ENCODE peak calls at places on chromosomes 2 and 18, in seven cellular contexts. One of them, this sample, is unnamed.

GRCh38 chr2:26612522-26613240 is 28.5 kb downstream of the CIB4 start:
- DNase-seq in mesenchymal stem cell: no peak
- DNase-seq in H9: no peak
- DNase-seq in neuronal stem cell: no peak
- DNase-seq in H1: no peak
- DNase-seq in trophoblast cell: peak
- DNase-seq in IMR-90: no peak
- DNase-seq in this sample: no peak

GRCh38 chr18:54938506-54938905 is 20.8 kb downstream of the CCDC68 start:
- DNase-seq in neuronal stem cell: no peak
- DNase-seq in IMR-90: no peak
- DNase-seq in H1: no peak
- DNase-seq in H9: no peak
- DNase-seq in trophoblast cell: no peak
- DNase-seq in mesenchymal stem cell: no peak
- DNase-seq in this sample: no peak

GRCh38 chr2:54941248-54941984 is 108.8 kb downstream of the RTN4 start:
- DNase-seq in neuronal stem cell: no peak
- DNase-seq in IMR-90: no peak
- DNase-seq in H1: no peak
- DNase-seq in H9: no peak
- DNase-seq in trophoblast cell: no peak
- DNase-seq in mesenchymal stem cell: no peak
- DNase-seq in this sample: no peak

GRCh38 chr2:221397179-221397578 is 174.9 kb downstream of the EPHA4 start:
- DNase-seq in H9: no peak
- DNase-seq in trophoblast cell: no peak
- DNase-seq in IMR-90: peak
- DNase-seq in neuronal stem cell: no peak
- DNase-seq in mesenchymal stem cell: no peak
- DNase-seq in H1: no peak
- DNase-seq in this sample: no peak

GRCh38 chr2:101809656-101810055 is 112.1 kb downstream of the MAP4K4 start:
- DNase-seq in IMR-90: peak
- DNase-seq in trophoblast cell: no peak
- DNase-seq in H9: no peak
- DNase-seq in mesenchymal stem cell: no peak
- DNase-seq in H1: no peak
- DNase-seq in neuronal stem cell: no peak
- DNase-seq in this sample: no peak

GRCh38 chr2:173998386-173998785 is 33.2 kb upstream of the SP3 start:
- DNase-seq in H9: no peak
- DNase-seq in IMR-90: no peak
- DNase-seq in mesenchymal stem cell: no peak
- DNase-seq in neuronal stem cell: no peak
- DNase-seq in H1: no peak
- DNase-seq in trophoblast cell: no peak
- DNase-seq in this sample: no peak

GRCh38 chr2:19802088-19802806 is 99.5 kb downstream of the TTC32 start:
- DNase-seq in neuronal stem cell: no peak
- DNase-seq in H1: no peak
- DNase-seq in mesenchymal stem cell: peak
- DNase-seq in trophoblast cell: no peak
- DNase-seq in IMR-90: peak
- DNase-seq in H9: no peak
- DNase-seq in this sample: no peak

GRCh38 chr2:216490061-216490460 is 8.6 kb upstream of the RPL37A start:
- DNase-seq in trophoblast cell: no peak
- DNase-seq in H1: no peak
- DNase-seq in H9: no peak
- DNase-seq in IMR-90: peak
- DNase-seq in neuronal stem cell: no peak
- DNase-seq in mesenchymal stem cell: peak
- DNase-seq in this sample: no peak

GRCh38 chr2:29250977-29251376 is 135.8 kb downstream of the CLIP4 start:
- DNase-seq in H9: no peak
- DNase-seq in IMR-90: no peak
- DNase-seq in neuronal stem cell: no peak
- DNase-seq in H1: no peak
- DNase-seq in trophoblast cell: no peak
- DNase-seq in mesenchymal stem cell: no peak
- DNase-seq in this sample: no peak

GRCh38 chr2:130845507-130846085 is 8.9 kb downstream of the ARHGEF4 start:
- DNase-seq in trophoblast cell: no peak
- DNase-seq in H9: no peak
- DNase-seq in mesenchymal stem cell: no peak
- DNase-seq in neuronal stem cell: no peak
- DNase-seq in H1: no peak
- DNase-seq in IMR-90: peak
- DNase-seq in this sample: no peak

GRCh38 chr2:130843321-130843985 is 6.7 kb downstream of the ARHGEF4 start:
- DNase-seq in neuronal stem cell: no peak
- DNase-seq in IMR-90: no peak
- DNase-seq in H1: no peak
- DNase-seq in H9: no peak
- DNase-seq in trophoblast cell: no peak
- DNase-seq in mesenchymal stem cell: no peak
- DNase-seq in this sample: no peak

GRCh38 chr2:130846233-130846632 is 9.5 kb downstream of the ARHGEF4 start:
- DNase-seq in IMR-90: no peak
- DNase-seq in trophoblast cell: no peak
- DNase-seq in mesenchymal stem cell: no peak
- DNase-seq in H9: no peak
- DNase-seq in neuronal stem cell: no peak
- DNase-seq in H1: no peak
- DNase-seq in this sample: no peak

GRCh38 chr2:130842770-130843169 is 6.1 kb downstream of the ARHGEF4 start:
- DNase-seq in trophoblast cell: no peak
- DNase-seq in neuronal stem cell: no peak
- DNase-seq in IMR-90: no peak
- DNase-seq in H9: peak
- DNase-seq in mesenchymal stem cell: no peak
- DNase-seq in H1: no peak
- DNase-seq in this sample: peak

DNA sequence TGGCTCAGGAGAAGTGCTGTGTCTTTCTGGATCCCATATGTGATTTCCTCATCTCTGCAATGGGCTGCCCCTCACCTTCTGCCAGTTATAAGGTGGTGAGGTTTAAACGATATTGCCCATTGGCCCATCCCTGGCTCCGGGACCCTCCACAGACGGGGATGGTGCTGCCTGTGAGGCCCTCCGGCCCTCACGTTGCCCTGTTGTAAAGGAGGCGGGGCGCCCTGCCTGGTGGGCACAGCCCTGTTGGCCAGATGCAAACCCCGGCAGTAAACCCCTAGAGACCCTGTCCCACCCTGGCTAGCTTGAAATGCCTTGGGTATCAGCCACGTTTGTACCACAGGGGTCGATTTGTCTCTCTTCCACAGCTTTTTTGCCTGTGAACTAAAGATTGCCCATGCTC is 7.4 kb downstream of the ARHGEF4 start:
- DNase-seq in IMR-90: no peak
- DNase-seq in mesenchymal stem cell: no peak
- DNase-seq in neuronal stem cell: no peak
- DNase-seq in trophoblast cell: no peak
- DNase-seq in H1: no peak
- DNase-seq in H9: no peak
- DNase-seq in this sample: no peak
- H3K4ac ChIP-seq in IMR-90: no peak
- H3K4ac ChIP-seq in mesenchymal stem cell: no peak
- H3K4ac ChIP-seq in neuronal stem cell: no peak
- H3K4ac ChIP-seq in trophoblast cell: no peak
- H3K4ac ChIP-seq in H1: peak
- H3K4ac ChIP-seq in H9: no peak
- H3K4ac ChIP-seq in this sample: no peak

GRCh38 chr2:226511327-226511726 is 288.3 kb downstream of the IRS1 start:
- DNase-seq in mesenchymal stem cell: no peak
- DNase-seq in neuronal stem cell: no peak
- DNase-seq in IMR-90: no peak
- DNase-seq in H9: no peak
- DNase-seq in H1: no peak
- DNase-seq in trophoblast cell: no peak
- DNase-seq in this sample: no peak
- H3K4ac ChIP-seq in mesenchymal stem cell: no peak
- H3K4ac ChIP-seq in neuronal stem cell: no peak
- H3K4ac ChIP-seq in IMR-90: no peak
- H3K4ac ChIP-seq in H9: no peak
- H3K4ac ChIP-seq in H1: no peak
- H3K4ac ChIP-seq in trophoblast cell: no peak
- H3K4ac ChIP-seq in this sample: no peak

DNA sequence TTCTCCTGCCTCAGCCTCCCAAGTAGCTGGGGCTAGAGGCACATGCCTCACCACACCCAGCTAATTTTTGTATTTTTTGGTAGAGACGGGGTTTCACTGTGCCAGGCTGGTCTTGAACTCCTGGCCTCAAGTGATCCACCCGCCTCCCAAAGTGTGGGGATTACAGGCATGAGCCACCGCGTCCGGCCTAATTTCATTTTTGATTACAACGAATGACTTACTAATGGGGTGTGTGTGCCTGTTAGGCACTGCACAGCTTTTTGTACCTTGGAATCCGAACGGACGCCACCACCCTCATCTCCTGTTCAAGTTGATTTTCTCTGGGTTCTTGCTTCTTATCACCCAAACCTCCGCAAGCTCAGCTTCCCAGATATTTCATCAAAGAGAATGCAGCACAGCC is 17.2 kb downstream of the PTMA start:
- DNase-seq in H9: no peak
- DNase-seq in IMR-90: no peak
- DNase-seq in mesenchymal stem cell: no peak
- DNase-seq in neuronal stem cell: no peak
- DNase-seq in trophoblast cell: no peak
- DNase-seq in H1: no peak
- DNase-seq in this sample: no peak
- H3K4ac ChIP-seq in H9: no peak
- H3K4ac ChIP-seq in IMR-90: no peak
- H3K4ac ChIP-seq in mesenchymal stem cell: no peak
- H3K4ac ChIP-seq in neuronal stem cell: no peak
- H3K4ac ChIP-seq in trophoblast cell: no peak
- H3K4ac ChIP-seq in H1: no peak
- H3K4ac ChIP-seq in this sample: no peak

GRCh38 chr2:157252529-157252928 is 5.0 kb upstream of the GALNT5 start:
- DNase-seq in H9: no peak
- DNase-seq in H1: no peak
- DNase-seq in neuronal stem cell: no peak
- DNase-seq in mesenchymal stem cell: no peak
- DNase-seq in trophoblast cell: no peak
- DNase-seq in IMR-90: no peak
- DNase-seq in this sample: no peak

GRCh38 chr2:157254041-157254440 is 3.5 kb upstream of the GALNT5 start:
- DNase-seq in neuronal stem cell: no peak
- DNase-seq in H9: no peak
- DNase-seq in H1: no peak
- DNase-seq in trophoblast cell: no peak
- DNase-seq in IMR-90: peak
- DNase-seq in mesenchymal stem cell: no peak
- DNase-seq in this sample: no peak

GRCh38 chr2:157247068-157247407 is 10.5 kb upstream of the GALNT5 start:
- DNase-seq in IMR-90: no peak
- DNase-seq in trophoblast cell: no peak
- DNase-seq in H9: no peak
- DNase-seq in mesenchymal stem cell: no peak
- DNase-seq in H1: no peak
- DNase-seq in neuronal stem cell: no peak
- DNase-seq in this sample: no peak

GRCh38 chr2:157251932-157252331 is 5.6 kb upstream of the GALNT5 start:
- DNase-seq in trophoblast cell: no peak
- DNase-seq in mesenchymal stem cell: no peak
- DNase-seq in IMR-90: no peak
- DNase-seq in H1: no peak
- DNase-seq in H9: no peak
- DNase-seq in neuronal stem cell: no peak
- DNase-seq in this sample: no peak

DNA sequence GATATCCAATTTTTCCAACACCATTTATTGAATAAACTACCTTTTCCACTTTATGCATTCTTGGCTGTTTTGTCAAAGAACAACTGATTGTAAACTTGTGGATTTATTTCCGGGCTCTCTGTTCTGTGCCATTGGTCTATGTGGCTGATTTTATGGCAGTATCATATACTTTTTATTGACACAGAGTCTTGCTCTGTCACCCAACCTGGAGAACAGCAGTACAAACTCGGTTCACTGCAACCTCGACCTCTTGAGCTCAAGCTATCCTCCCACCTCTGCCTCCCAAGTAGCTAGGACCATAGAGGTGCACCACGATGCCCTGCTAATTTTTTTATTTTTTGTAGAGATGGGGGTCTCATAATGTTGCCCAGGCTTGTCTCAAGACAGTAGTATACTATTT is 6.7 kb upstream of the GALNT5 start:
- DNase-seq in trophoblast cell: no peak
- DNase-seq in H1: no peak
- DNase-seq in mesenchymal stem cell: no peak
- DNase-seq in H9: no peak
- DNase-seq in neuronal stem cell: no peak
- DNase-seq in IMR-90: no peak
- DNase-seq in this sample: no peak
- H3K4ac ChIP-seq in trophoblast cell: no peak
- H3K4ac ChIP-seq in H1: no peak
- H3K4ac ChIP-seq in mesenchymal stem cell: no peak
- H3K4ac ChIP-seq in H9: no peak
- H3K4ac ChIP-seq in neuronal stem cell: no peak
- H3K4ac ChIP-seq in IMR-90: no peak
- H3K4ac ChIP-seq in this sample: no peak

DNA sequence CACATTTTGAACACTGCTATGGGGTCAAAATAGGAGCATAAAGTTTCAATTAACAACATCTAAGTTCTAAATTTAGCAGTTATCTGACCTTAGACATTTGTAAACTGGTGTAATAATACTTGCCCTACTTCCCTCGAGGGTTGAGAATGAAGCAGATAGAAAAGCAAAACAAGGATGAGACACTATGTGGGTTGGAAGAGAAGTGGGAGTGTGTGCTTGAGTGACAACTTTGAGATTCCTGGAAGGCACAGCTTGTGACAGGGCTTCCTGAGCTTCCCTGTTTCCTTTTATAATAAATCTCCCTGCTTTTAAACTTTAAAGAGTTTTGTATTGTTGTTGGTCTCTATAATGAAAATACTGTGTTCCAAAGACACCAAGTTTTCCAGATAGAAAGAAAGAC is 128.6 kb upstream of the CHST9 start:
- DNase-seq in mesenchymal stem cell: no peak
- DNase-seq in H1: no peak
- DNase-seq in H9: no peak
- DNase-seq in trophoblast cell: no peak
- DNase-seq in IMR-90: no peak
- DNase-seq in neuronal stem cell: no peak
- DNase-seq in this sample: no peak
- H3K4ac ChIP-seq in mesenchymal stem cell: no peak
- H3K4ac ChIP-seq in H1: no peak
- H3K4ac ChIP-seq in H9: no peak
- H3K4ac ChIP-seq in trophoblast cell: no peak
- H3K4ac ChIP-seq in IMR-90: no peak
- H3K4ac ChIP-seq in neuronal stem cell: no peak
- H3K4ac ChIP-seq in this sample: no peak

This sample was measured in mesendoderm.